ENCODE peak calls at places on chromosomes 12 and 14, in seven cellular contexts. X, F, U, Q, A, N and R are unnamed samples.
A peak's percentile ranks its signal among the peaks of the same experiment; 100 is the strongest.

GRCh38 chr14:61229475-61229888 is 51.7 kb downstream of the TMEM30B start:
- DNase-seq in Q (no peak), A (no peak), N (no peak), U (no peak), F (no peak), X (no peak), R (no peak)

GRCh38 chr14:79496701-79497100 is 714.6 kb downstream of the DIO2 start:
- DNase-seq in U (no peak), X (no peak), A (no peak), Q (no peak), F (no peak), N (no peak), R (no peak)

GRCh38 chr12:59396941-59397340 is 198.9 kb upstream of the SLC16A7 start:
- DNase-seq in N (no peak), Q (no peak), U (no peak), A (no peak), X (no peak), F (no peak), R (no peak)

GRCh38 chr14:27845241-27845850 is 921.2 kb upstream of the FOXG1 start:
- DNase-seq in F (no peak), U (no peak), Q (no peak), A (peak; percentile 13), N (peak; percentile 62), X (no peak), R (no peak)

GRCh38 chr12:21656931-21657335 is 709 bp downstream of the LDHB start:
- DNase-seq in A (peak; percentile 42), Q (peak; percentile 5), U (peak; percentile 53), X (no peak), F (no peak), N (no peak), R (peak; percentile 63)

GRCh38 chr14:37326434-37326833 is 128.7 kb downstream of the MIPOL1 start:
- DNase-seq in A (no peak), Q (no peak), N (no peak), U (no peak), X (no peak), F (no peak), R (no peak)

GRCh38 chr12:120367924-120368788 is 808 bp downstream of the MSI1 start:
- DNase-seq in Q (no peak), F (no peak), N (no peak), U (no peak), X (no peak), A (no peak), R (no peak)

GRCh38 chr12:10153271-10154144 is 18.4 kb downstream of the OLR1 start:
- DNase-seq in U (peak; percentile 75), X (peak; percentile 71), F (no peak), N (peak; percentile 82), Q (peak; percentile 30), A (peak; percentile 80), R (peak; percentile 80)

GRCh38 chr12:23503544-23503943 is 445.9 kb downstream of the SOX5 start:
- DNase-seq in A (no peak), U (no peak), N (no peak), X (no peak), F (no peak), Q (no peak), R (no peak)

GRCh38 chr14:98785578-98785977 is 486.4 kb downstream of the BCL11B start:
- DNase-seq in U (no peak), A (no peak), F (no peak), X (no peak), Q (no peak), N (no peak), R (no peak)

GRCh38 chr14:64856528-64857445 is 22.9 kb downstream of the SPTB start:
- DNase-seq in X (no peak), U (no peak), F (no peak), Q (no peak), N (no peak), A (no peak), R (no peak)

GRCh38 chr12:111570090-111570961 is 28.8 kb downstream of the ATXN2 start:
- DNase-seq in F (peak; percentile 51), X (no peak), A (no peak), N (peak; percentile 8), Q (peak; percentile 58), U (peak; percentile 83), R (peak; percentile 88)

GRCh38 chr14:60760648-60761364 is 26.2 kb downstream of the MNAT1 start:
- DNase-seq in F (no peak), Q (no peak), X (no peak), N (no peak), A (no peak), U (no peak), R (no peak)

GRCh38 chr12:123889848-123890535 is 82.6 kb downstream of the CCDC92 start:
- DNase-seq in N (no peak), U (no peak), A (no peak), F (no peak), X (no peak), Q (no peak), R (no peak)

GRCh38 chr12:109197327-109197726 is 80.9 kb downstream of the ACACB start:
- DNase-seq in F (no peak), Q (no peak), U (no peak), A (no peak), N (no peak), X (no peak), R (no peak)

GRCh38 chr14:44912041-44912869 is 49.5 kb downstream of the KLHL28 start:
- DNase-seq in F (no peak), N (no peak), A (peak; percentile 29), X (no peak), Q (no peak), U (no peak), R (no peak)

GRCh38 chr12:68148261-68148951 is 11.1 kb downstream of the IFNG start:
- DNase-seq in X (no peak), N (no peak), F (no peak), Q (no peak), A (no peak), U (no peak), R (no peak)

DNA sequence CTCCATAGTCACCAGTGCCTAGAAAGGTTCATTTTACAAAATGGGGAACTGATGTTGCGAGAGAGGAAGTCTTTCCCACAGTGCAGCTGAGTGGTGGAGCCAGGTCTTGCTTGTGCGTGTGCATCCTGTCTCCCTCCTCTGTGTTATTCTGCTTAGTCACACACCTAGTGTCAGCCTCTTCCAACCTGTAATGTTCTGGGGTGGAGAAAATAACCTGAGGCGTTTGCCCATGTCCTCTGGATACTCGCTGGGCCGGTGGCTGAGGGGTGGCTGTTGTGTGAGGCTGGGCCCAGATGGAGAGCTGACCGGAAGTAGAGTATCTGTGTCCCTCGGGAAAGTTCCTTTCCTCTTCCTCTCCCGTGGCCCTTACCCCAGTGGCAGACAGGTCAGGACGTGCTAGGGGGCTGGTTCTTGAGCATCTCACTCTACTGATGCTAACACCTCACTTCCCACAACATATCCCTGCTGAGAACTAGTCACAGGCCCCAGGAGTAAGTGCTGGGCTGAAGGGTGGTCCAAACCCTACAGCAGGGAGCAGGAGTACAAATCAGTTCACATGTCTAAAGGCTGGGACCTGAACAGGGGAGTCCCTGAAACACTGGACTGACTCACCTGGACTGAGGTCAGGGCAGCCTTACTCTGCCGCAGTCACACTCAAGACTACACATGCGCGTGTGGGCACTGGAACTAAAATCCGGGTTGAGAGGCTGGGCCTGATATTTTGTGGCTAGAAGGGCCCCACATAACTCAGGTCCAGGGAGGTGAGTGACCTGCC is 7.0 kb downstream of the MLF2 start:
- DNase-seq in N (no peak), A (peak; percentile 31), Q (no peak), F (no peak), X (no peak), U (no peak), R (no peak)
- H3K4me3 ChIP-seq in N (no peak overlapping the region), A (no peak overlapping the region), Q (no peak overlapping the region), F (no peak overlapping the region), X (no peak overlapping the region), U (no peak overlapping the region), R (no peak overlapping the region)

DNA sequence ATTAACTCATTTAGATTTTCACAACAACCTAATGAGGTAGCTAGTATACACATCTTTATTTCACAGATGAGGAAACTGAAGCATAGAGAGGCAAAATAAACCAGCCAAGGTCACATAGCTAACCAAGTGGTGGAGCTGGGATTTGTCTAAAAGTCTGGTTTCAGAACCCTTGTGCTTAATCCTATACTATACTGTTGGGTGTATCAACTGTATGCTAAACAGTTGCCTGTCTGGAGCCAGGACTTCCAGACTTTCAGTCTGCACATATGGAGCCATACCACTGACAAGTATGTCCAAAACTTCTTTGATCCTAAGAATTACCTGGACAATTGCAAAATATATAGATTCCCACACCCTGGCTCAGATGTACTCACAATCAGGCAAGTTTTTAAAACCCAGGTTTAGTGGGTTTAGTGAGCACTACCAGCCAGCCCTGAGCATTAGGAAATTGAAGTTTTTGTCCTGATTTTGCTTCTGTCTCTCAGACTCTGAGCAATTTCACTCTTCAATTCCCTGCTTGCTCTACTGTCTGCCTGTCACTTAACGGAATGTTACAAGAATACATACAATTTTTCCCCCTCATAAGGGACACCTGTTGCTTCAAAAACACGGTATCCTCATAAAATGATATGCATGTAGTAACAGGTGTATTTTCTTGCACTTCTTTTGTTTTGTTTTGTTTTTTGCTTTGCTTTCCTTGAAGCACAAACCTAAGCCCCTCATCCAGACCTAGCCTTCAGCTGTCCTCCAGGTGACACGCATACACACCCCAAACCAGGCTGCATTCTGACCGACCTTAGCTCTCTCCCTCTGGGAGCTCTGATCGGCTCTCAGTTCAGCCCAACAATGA is 9.6 kb upstream of the SALL2 start:
- DNase-seq in X (no peak), F (no peak), N (no peak), Q (no peak), U (no peak), A (no peak), R (no peak)
- H3K4me3 ChIP-seq in X (no peak overlapping the region), F (no peak overlapping the region), N (peak overlapping the region; percentile 96), Q (no peak overlapping the region), U (no peak overlapping the region), A (no peak overlapping the region), R (no peak overlapping the region)

DNA sequence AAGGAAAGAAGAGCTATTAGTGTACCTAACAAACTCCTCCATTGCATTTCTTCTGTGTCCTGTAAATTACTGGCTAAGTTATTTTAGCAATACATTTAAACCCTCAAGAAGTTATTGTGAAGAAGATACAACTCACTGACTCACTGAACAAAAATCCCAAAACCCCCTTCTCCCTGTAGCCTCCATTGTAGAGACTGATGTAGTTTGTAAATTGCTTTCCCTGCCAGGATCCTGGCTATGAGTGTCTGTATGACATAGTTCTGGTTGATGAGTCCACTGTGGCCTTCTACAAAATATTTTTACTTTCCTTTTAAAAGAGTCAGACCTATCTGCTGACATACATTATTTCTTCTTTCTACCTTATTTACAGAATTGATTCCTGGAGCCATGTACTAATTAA is 155.6 kb downstream of the SLC6A15 start:
- DNase-seq in X (no peak), Q (no peak), U (peak; percentile 43), N (no peak), F (peak; percentile 34), A (no peak), R (no peak)
- H3K4me3 ChIP-seq in X (no peak overlapping the region), Q (no peak overlapping the region), U (no peak overlapping the region), N (no peak overlapping the region), F (no peak overlapping the region), A (no peak overlapping the region), R (no peak overlapping the region)

GRCh38 chr12:6363330-6364036 is 11.9 kb downstream of the SCNN1A start:
- DNase-seq in X (no peak), A (peak; percentile 82), Q (no peak), N (peak; percentile 82), F (no peak), U (peak; percentile 71), R (peak; percentile 59)

GRCh38 chr12:6361834-6362233 is 13.5 kb downstream of the SCNN1A start:
- DNase-seq in A (peak; percentile 65), X (no peak), Q (no peak), F (no peak), N (no peak), U (peak; percentile 78), R (no peak)

GRCh38 chr12:6364037-6364360 is 11.4 kb downstream of the SCNN1A start:
- DNase-seq in N (no peak), F (no peak), Q (no peak), A (no peak), X (no peak), U (no peak), R (no peak)

GRCh38 chr12:6362383-6362782 is 13.0 kb downstream of the SCNN1A start:
- DNase-seq in U (no peak), X (no peak), Q (no peak), N (no peak), A (no peak), F (no peak), R (no peak)

GRCh38 chr12:6363010-6363329 is 12.4 kb downstream of the SCNN1A start:
- DNase-seq in N (no peak), A (no peak), Q (no peak), U (no peak), F (no peak), X (no peak), R (no peak)
- H3K4me3 ChIP-seq in N (no peak overlapping the region), A (peak overlapping the region; percentile 74), Q (peak overlapping the region; percentile 53), U (no peak overlapping the region), F (peak overlapping the region; percentile 29), X (no peak overlapping the region), R (no peak overlapping the region)